ENCODE peak calls at places on chromosomes 3 and 15, in four cellular contexts. One of them, this sample, is unnamed.

GRCh38 chr15:65957451-65957850 is 88.2 kb downstream of the RAB11A start:
- DNase-seq in mesenchymal stem cell: no peak
- DNase-seq in mesendoderm: no peak
- DNase-seq in IMR-90: no peak
- DNase-seq in this sample: peak

GRCh38 chr15:41494922-41495735 is 1.5 kb downstream of the ITPKA start:
- DNase-seq in mesenchymal stem cell: peak
- DNase-seq in IMR-90: no peak
- DNase-seq in mesendoderm: peak
- DNase-seq in this sample: peak

GRCh38 chr15:101697488-101697887 is 26.8 kb downstream of the TARS3 start:
- DNase-seq in mesenchymal stem cell: no peak
- DNase-seq in mesendoderm: no peak
- DNase-seq in IMR-90: no peak
- DNase-seq in this sample: no peak

GRCh38 chr3:10950476-10951294 is 41.9 kb upstream of the SLC6A1 start:
- DNase-seq in mesenchymal stem cell: peak
- DNase-seq in IMR-90: peak
- DNase-seq in mesendoderm: peak
- DNase-seq in this sample: peak

GRCh38 chr3:98185180-98185579 is 18.7 kb downstream of the OR5H15 start:
- DNase-seq in IMR-90: no peak
- DNase-seq in mesendoderm: peak
- DNase-seq in mesenchymal stem cell: no peak
- DNase-seq in this sample: peak

GRCh38 chr15:58401991-58402649 is 29.7 kb upstream of the LIPC start:
- DNase-seq in mesenchymal stem cell: no peak
- DNase-seq in mesendoderm: no peak
- DNase-seq in IMR-90: no peak
- DNase-seq in this sample: no peak

GRCh38 chr15:51077565-51078153 is 17.0 kb downstream of the TNFAIP8L3 start:
- DNase-seq in mesendoderm: peak
- DNase-seq in IMR-90: no peak
- DNase-seq in mesenchymal stem cell: no peak
- DNase-seq in this sample: peak

GRCh38 chr3:122415104-122415744 is 638 bp downstream of the WDR5B start:
- DNase-seq in mesenchymal stem cell: peak
- DNase-seq in mesendoderm: peak
- DNase-seq in IMR-90: peak
- DNase-seq in this sample: peak

GRCh38 chr3:170689218-170689874 is 103.5 kb upstream of the SLC7A14 start:
- DNase-seq in mesenchymal stem cell: peak
- DNase-seq in mesendoderm: peak
- DNase-seq in IMR-90: peak
- DNase-seq in this sample: peak

GRCh38 chr3:15313461-15313860 is 18.9 kb downstream of the SH3BP5 start:
- DNase-seq in mesenchymal stem cell: no peak
- DNase-seq in mesendoderm: no peak
- DNase-seq in IMR-90: no peak
- DNase-seq in this sample: no peak

GRCh38 chr3:13296662-13297061 is 123.5 kb downstream of the NUP210 start:
- DNase-seq in mesendoderm: peak
- DNase-seq in mesenchymal stem cell: no peak
- DNase-seq in IMR-90: no peak
- DNase-seq in this sample: no peak

GRCh38 chr15:39969871-39970270 is 36.0 kb downstream of the EIF2AK4 start:
- DNase-seq in mesenchymal stem cell: peak
- DNase-seq in IMR-90: peak
- DNase-seq in mesendoderm: peak
- DNase-seq in this sample: no peak

GRCh38 chr15:35289029-35289617 is 204.0 kb upstream of the NANOGP8 start:
- DNase-seq in mesenchymal stem cell: peak
- DNase-seq in IMR-90: peak
- DNase-seq in mesendoderm: peak
- DNase-seq in this sample: no peak

GRCh38 chr3:170007031-170007663 is 30.6 kb upstream of the GPR160 start:
- DNase-seq in IMR-90: peak
- DNase-seq in mesenchymal stem cell: peak
- DNase-seq in mesendoderm: no peak
- DNase-seq in this sample: no peak

GRCh38 chr3:69774029-69774428 is 34.8 kb downstream of the MITF start:
- DNase-seq in mesenchymal stem cell: no peak
- DNase-seq in mesendoderm: no peak
- DNase-seq in IMR-90: no peak
- DNase-seq in this sample: no peak

GRCh38 chr15:59833366-59833765 is 144.2 kb upstream of the BNIP2 start:
- DNase-seq in mesenchymal stem cell: no peak
- DNase-seq in mesendoderm: no peak
- DNase-seq in IMR-90: no peak
- DNase-seq in this sample: no peak

GRCh38 chr3:71753716-71754609 is at the start of gene GPR27:
- DNase-seq in mesendoderm: peak
- DNase-seq in IMR-90: peak
- DNase-seq in mesenchymal stem cell: peak
- DNase-seq in this sample: peak

GRCh38 chr15:64961013-64961412 is 28.7 kb downstream of the SPG21 start:
- DNase-seq in mesenchymal stem cell: no peak
- DNase-seq in mesendoderm: peak
- DNase-seq in IMR-90: no peak
- DNase-seq in this sample: no peak

GRCh38 chr15:55526559-55527036 is 18.6 kb upstream of the DNAAF4 start:
- DNase-seq in mesendoderm: peak
- DNase-seq in mesenchymal stem cell: peak
- DNase-seq in IMR-90: peak
- DNase-seq in this sample: peak

GRCh38 chr3:102034639-102035038 is 185.3 kb downstream of the NFKBIZ start:
- DNase-seq in mesendoderm: no peak
- DNase-seq in mesenchymal stem cell: no peak
- DNase-seq in IMR-90: no peak
- DNase-seq in this sample: no peak

GRCh38 chr3:127442551-127442950 is 148.0 kb downstream of the TPRA1 start:
- DNase-seq in IMR-90: no peak
- DNase-seq in mesenchymal stem cell: no peak
- DNase-seq in mesendoderm: no peak
- DNase-seq in this sample: peak

GRCh38 chr3:127446756-127447155 is 143.8 kb downstream of the TPRA1 start:
- DNase-seq in IMR-90: no peak
- DNase-seq in mesenchymal stem cell: no peak
- DNase-seq in mesendoderm: no peak
- DNase-seq in this sample: peak

GRCh38 chr3:127443581-127444375 is 146.8 kb downstream of the TPRA1 start:
- DNase-seq in mesendoderm: no peak
- DNase-seq in mesenchymal stem cell: no peak
- DNase-seq in IMR-90: no peak
- DNase-seq in this sample: peak

GRCh38 chr3:127445581-127446368 is 144.8 kb downstream of the TPRA1 start:
- DNase-seq in mesenchymal stem cell: no peak
- DNase-seq in IMR-90: no peak
- DNase-seq in mesendoderm: no peak
- DNase-seq in this sample: peak

DNA sequence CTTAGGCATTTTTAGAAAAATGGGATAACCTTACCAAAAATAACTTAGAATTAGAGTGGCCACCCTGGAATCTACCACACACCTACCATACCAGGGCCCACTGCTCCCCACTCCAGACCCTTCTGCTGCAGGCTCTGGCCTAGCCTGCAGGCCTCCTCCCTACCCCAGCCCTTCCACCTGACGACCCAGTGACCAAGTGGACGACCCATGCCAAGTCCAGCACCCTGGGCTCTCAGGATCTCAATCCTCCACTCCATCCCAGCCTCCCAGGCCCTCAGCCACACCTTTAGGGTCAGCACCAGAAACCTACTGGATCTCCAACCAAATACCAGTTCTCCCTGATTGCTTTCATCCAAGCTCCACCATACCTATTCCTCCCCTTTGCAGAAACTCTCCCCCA is 145.8 kb downstream of the TPRA1 start:
- DNase-seq in IMR-90: no peak
- DNase-seq in mesendoderm: no peak
- DNase-seq in mesenchymal stem cell: no peak
- DNase-seq in this sample: peak
- H2AK5ac ChIP-seq in IMR-90: no peak
- H2AK5ac ChIP-seq in mesendoderm: no peak
- H2AK5ac ChIP-seq in mesenchymal stem cell: no peak
- H2AK5ac ChIP-seq in this sample: no peak

GRCh38 chr3:158685151-158685550 is 12.7 kb upstream of the LXN start:
- DNase-seq in mesenchymal stem cell: no peak
- DNase-seq in IMR-90: no peak
- DNase-seq in mesendoderm: no peak
- DNase-seq in this sample: no peak
- H3K4me2 ChIP-seq in mesenchymal stem cell: no peak
- H3K4me2 ChIP-seq in IMR-90: peak
- H3K4me2 ChIP-seq in mesendoderm: no peak
- H3K4me2 ChIP-seq in this sample: no peak

GRCh38 chr3:128425142-128425845 is 41.4 kb downstream of the DNAJB8 start:
- DNase-seq in mesendoderm: no peak
- DNase-seq in IMR-90: no peak
- DNase-seq in mesenchymal stem cell: peak
- DNase-seq in this sample: no peak
- H2AK5ac ChIP-seq in mesendoderm: no peak
- H2AK5ac ChIP-seq in IMR-90: no peak
- H2AK5ac ChIP-seq in mesenchymal stem cell: no peak
- H2AK5ac ChIP-seq in this sample: no peak

DNA sequence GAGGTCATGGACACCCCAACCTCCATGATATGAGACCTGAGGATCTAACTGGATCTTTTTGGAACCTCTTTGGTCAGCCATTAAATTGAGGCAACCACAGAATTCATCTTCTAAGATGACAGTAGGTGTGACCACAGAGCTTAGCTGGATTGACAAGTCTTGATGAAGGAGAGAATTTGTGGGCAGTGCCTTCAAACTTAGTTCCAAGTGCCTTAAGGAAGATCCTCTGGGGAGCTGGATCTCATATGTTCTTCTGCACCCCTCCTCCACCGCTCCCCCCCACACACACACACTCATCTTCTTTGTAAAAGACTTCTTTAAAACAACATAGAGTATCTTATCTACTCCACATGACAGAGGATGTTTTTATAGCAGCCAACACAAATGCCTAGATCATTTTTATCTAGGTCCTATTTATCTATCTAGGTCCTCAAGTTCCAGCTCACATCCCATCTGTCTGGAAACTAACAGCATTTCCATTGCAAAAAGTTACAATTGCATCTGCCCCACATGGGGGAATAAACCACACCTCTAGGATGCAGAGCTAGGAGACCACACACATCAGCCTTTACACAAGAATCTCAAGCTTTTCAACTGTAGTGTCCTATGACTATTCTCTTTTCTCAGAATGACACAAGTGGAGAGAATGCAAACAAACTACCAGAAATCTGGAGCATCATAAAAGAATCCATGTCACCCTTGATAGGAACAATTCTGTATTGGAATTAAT is 37.4 kb downstream of the WWTR1 start:
- DNase-seq in mesenchymal stem cell: peak
- DNase-seq in mesendoderm: no peak
- DNase-seq in IMR-90: peak
- DNase-seq in this sample: no peak
- H3K4me2 ChIP-seq in mesenchymal stem cell: no peak
- H3K4me2 ChIP-seq in mesendoderm: no peak
- H3K4me2 ChIP-seq in IMR-90: peak
- H3K4me2 ChIP-seq in this sample: no peak

DNA sequence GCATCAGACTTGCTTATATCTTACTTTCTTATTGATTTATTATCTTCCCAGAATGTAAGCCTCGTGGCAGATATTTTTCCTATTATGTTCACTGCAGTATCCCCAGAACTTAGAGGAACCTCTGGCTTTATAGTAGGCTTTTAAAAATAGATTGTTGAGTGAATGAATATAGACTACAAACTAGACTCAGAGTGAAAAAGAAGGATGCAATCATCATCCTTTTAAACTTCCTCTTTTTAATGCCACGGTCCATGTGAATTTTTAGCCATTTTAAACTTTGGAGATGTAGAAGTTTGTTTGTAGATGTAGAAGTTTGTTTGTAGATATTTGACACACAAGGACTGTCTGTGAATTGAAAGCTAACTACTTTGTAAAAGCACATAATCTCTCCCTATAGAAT is 7.2 kb upstream of the P2RY12 start:
- DNase-seq in mesenchymal stem cell: no peak
- DNase-seq in mesendoderm: no peak
- DNase-seq in IMR-90: no peak
- DNase-seq in this sample: no peak
- H2AK5ac ChIP-seq in mesenchymal stem cell: no peak
- H2AK5ac ChIP-seq in mesendoderm: no peak
- H2AK5ac ChIP-seq in IMR-90: no peak
- H2AK5ac ChIP-seq in this sample: no peak

DNA sequence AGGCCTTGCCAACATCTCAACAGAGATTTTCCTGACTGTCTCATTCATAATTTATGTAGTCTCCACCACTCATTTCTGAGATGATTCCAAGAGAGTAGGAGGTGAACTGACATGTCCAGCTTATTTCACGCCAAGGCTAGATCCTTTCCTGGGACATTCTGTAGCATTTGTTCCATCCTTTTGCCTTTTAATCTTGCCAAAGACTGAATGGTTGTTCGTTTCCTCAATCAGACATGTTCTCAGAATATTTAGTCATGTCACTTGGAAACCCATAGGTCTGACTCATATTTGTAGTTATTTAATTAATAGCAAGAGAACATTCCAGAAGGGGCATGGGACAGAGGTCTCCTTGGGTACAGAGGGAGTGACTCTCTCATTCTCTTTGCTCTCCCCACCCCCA is 80.9 kb downstream of the DHX36 start:
- DNase-seq in mesendoderm: no peak
- DNase-seq in IMR-90: peak
- DNase-seq in mesenchymal stem cell: peak
- DNase-seq in this sample: no peak
- H3K4me2 ChIP-seq in mesendoderm: no peak
- H3K4me2 ChIP-seq in IMR-90: peak
- H3K4me2 ChIP-seq in mesenchymal stem cell: no peak
- H3K4me2 ChIP-seq in this sample: no peak

This sample was measured in H9.